ENCODE peak calls at places on chromosomes 16 and 17, in five cellular contexts. E is heart right ventricle, B is BJ, H is foreskin keratinocyte, L is H1. M is an unnamed sample.

GRCh38 chr16:30893082-30893743 is 664 bp downstream of the BCL7C start:
- DNase-seq in E (no peak), L (no peak), B (no peak), H (no peak), M (no peak)

GRCh38 chr16:47779201-47780016 is 318.3 kb downstream of the PHKB start:
- DNase-seq in L (no peak), H (no peak), B (no peak), E (peak), M (peak)

GRCh38 chr16:1992475-1993292 is 2.9 kb downstream of the SYNGR3 start:
- DNase-seq in E (no peak), H (no peak), B (no peak), L (no peak), M (no peak)

GRCh38 chr17:7560172-7561027 is 1.3 kb upstream of the SENP3 start:
- DNase-seq in L (no peak), B (no peak), H (no peak), E (peak), M (peak)

GRCh38 chr16:865026-865425 is 64.5 kb upstream of the GNG13 start:
- DNase-seq in L (no peak), E (no peak), B (no peak), H (no peak), M (no peak)

GRCh38 chr17:6700948-6701307 is 12.2 kb downstream of the SLC13A5 start:
- DNase-seq in B (no peak), E (no peak), H (no peak), L (no peak), M (no peak)

GRCh38 chr17:73141411-73141810 is 23.4 kb upstream of the SSTR2 start:
- DNase-seq in H (no peak), B (no peak), E (no peak), L (no peak), M (no peak)

GRCh38 chr16:54210437-54211081 is 76.0 kb downstream of the IRX3 start:
- DNase-seq in B (no peak), L (no peak), H (no peak), E (no peak), M (no peak)

GRCh38 chr16:86575754-86576557 is 2.4 kb upstream of the FOXL1 start:
- DNase-seq in H (peak), B (peak), E (peak), L (no peak), M (peak)

GRCh38 chr16:10964039-10964890 is 19.9 kb downstream of the CLEC16A start:
- DNase-seq in B (no peak), E (peak), H (no peak), L (no peak), M (peak)

GRCh38 chr17:80449930-80450576 is 26.4 kb downstream of the NPTX1 start:
- DNase-seq in B (no peak), E (no peak), L (no peak), H (no peak), M (no peak)

GRCh38 chr17:78803161-78803845 is 21.2 kb upstream of the CYTH1 start:
- DNase-seq in L (no peak), E (no peak), H (no peak), B (no peak), M (no peak)

GRCh38 chr16:67312450-67313118 is 14.0 kb downstream of the KCTD19 start:
- DNase-seq in L (no peak), H (no peak), B (no peak), E (no peak), M (no peak)

DNA sequence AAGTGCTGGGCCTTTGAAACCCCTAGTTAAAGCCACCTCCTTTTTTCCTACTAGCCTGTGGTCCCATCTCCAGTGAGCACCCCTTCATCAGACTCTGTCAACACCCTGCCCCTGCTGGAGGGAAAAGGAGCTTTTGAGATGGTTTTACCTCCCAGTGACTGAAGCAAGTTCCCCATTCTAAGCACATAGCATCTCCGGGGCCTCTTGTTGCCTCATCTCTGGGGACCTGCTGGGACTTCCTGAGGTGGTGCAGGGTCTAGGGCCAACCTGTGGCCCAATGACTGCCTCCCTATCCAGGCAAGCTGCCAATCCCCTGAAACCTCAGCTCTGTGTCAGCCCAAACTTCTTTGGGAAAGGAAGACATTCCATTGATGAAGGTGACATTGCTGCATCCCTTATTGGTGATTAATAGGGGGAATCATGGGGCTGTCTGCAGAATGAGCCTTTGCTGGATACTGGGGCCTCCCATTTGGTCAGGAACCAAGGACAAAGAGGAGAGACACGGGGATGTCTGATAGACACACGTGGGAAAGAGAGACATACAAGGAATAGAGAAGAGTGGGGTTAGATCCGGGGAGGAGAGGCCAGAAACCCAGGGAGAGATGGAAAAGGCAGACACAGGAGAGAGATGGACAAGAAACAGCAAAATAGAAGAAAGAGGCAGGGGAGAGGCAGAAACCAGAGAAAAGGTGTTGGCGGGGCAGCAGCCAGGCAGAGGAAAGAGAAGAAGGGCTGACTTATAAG is 2.4 kb downstream of the C1QL1 start:
- DNase-seq in B (no peak), L (no peak), H (no peak), E (no peak), M (no peak)
- TF ChIP-seq CTCF in B (no peak), L (no peak), H (no peak), E (no peak), M (no peak)

DNA sequence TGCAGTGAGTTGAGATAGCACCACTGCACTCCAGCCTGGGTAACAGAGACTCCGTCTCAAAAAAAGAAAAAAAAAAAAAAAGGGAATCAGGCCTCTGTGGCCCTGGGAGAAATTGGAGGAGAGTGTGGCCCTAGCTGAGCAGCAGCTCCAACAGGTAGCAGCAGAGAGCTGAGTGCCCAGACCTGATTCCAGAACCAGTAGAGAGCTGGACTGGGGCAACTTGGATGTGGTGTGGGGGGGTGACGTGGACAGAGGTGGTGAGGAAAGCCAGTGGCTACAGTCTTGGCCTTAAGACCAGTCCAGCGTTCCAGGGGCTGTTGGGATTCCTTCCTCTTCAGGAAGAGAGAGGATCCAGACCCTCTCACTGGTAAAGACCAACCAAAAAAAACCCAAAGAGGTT is 1.7 kb downstream of the HSPB9 start:
- DNase-seq in H (no peak), B (no peak), E (no peak), L (no peak), M (no peak)
- TF ChIP-seq CTCF in H (no peak), B (peak), E (no peak), L (peak), M (peak)

GRCh38 chr17:38797828-38798227 is 1.5 kb downstream of the PIP4K2B start:
- DNase-seq in B (no peak), H (no peak), E (no peak), L (no peak), M (no peak)

GRCh38 chr17:38799501-38800236 is at the start of gene PIP4K2B:
- DNase-seq in H (peak), L (peak), B (peak), E (peak), M (peak)

GRCh38 chr17:38800237-38800760 is 943 bp upstream of the PIP4K2B start:
- DNase-seq in L (no peak), B (no peak), E (no peak), H (no peak), M (no peak)

GRCh38 chr17:38797091-38797490 is 2.3 kb downstream of the PIP4K2B start:
- DNase-seq in L (no peak), E (no peak), H (peak), B (no peak), M (no peak)

GRCh38 chr17:38798614-38799500 is 499 bp downstream of the PIP4K2B start:
- DNase-seq in E (peak), L (no peak), B (no peak), H (no peak), M (no peak)
- TF ChIP-seq CTCF in E (no peak), L (no peak), B (no peak), H (peak), M (no peak)

GRCh38 chr17:17414316-17414937 is 62.4 kb upstream of the MED9 start:
- DNase-seq in E (peak), B (peak), L (no peak), H (no peak), M (no peak)

GRCh38 chr17:17416007-17416399 is 60.8 kb upstream of the MED9 start:
- DNase-seq in E (no peak), B (peak), L (no peak), H (no peak), M (no peak)

GRCh38 chr17:17417718-17418151 is 59.1 kb upstream of the MED9 start:
- DNase-seq in H (no peak), L (no peak), E (no peak), B (no peak), M (no peak)

GRCh38 chr17:17415006-17415405 is 61.8 kb upstream of the MED9 start:
- DNase-seq in E (no peak), B (no peak), L (no peak), H (no peak), M (no peak)

GRCh38 chr17:17416400-17417360 is 60.1 kb upstream of the MED9 start:
- DNase-seq in E (peak), H (no peak), L (no peak), B (peak), M (no peak)
- TF ChIP-seq CTCF in E (no peak), H (no peak), L (no peak), B (no peak), M (no peak)

GRCh38 chr17:32588982-32589381 is 102.2 kb downstream of the CDK5R1 start:
- DNase-seq in H (no peak), E (no peak), B (no peak), L (no peak), M (no peak)
- TF ChIP-seq CTCF in H (peak), E (no peak), B (no peak), L (peak), M (no peak)

GRCh38 chr17:57422574-57423164 is 166.3 kb downstream of the MSI2 start:
- DNase-seq in E (peak), L (no peak), B (no peak), H (peak), M (peak)

GRCh38 chr17:57420674-57421392 is 164.5 kb downstream of the MSI2 start:
- DNase-seq in L (no peak), H (no peak), B (no peak), E (no peak), M (no peak)

GRCh38 chr17:57418463-57419246 is 162.3 kb downstream of the MSI2 start:
- DNase-seq in L (no peak), H (no peak), E (no peak), B (no peak), M (no peak)

GRCh38 chr17:57421393-57421717 is 165.0 kb downstream of the MSI2 start:
- DNase-seq in E (no peak), L (no peak), H (no peak), B (no peak), M (no peak)

GRCh38 chr17:57419940-57420522 is 163.7 kb downstream of the MSI2 start:
- DNase-seq in B (no peak), E (no peak), H (no peak), L (no peak), M (no peak)
- TF ChIP-seq CTCF in B (no peak), E (no peak), H (no peak), L (peak), M (no peak)

GRCh38 chr16:27230562-27230991 is 27.3 kb downstream of the KDM8 start:
- DNase-seq in L (no peak), B (no peak), E (no peak), H (no peak), M (no peak)
- TF ChIP-seq CTCF in L (no peak), B (no peak), E (peak), H (peak), M (no peak)

GRCh38 chr16:23137818-23138217 is 11.4 kb downstream of the USP31 start:
- DNase-seq in L (no peak), H (no peak), E (no peak), B (no peak), M (no peak)

GRCh38 chr16:23140082-23140481 is 9.2 kb downstream of the USP31 start:
- DNase-seq in H (no peak), L (no peak), B (no peak), E (no peak), M (no peak)

GRCh38 chr16:23134274-23134673 is 15.0 kb downstream of the USP31 start:
- DNase-seq in H (no peak), L (no peak), B (no peak), E (peak), M (no peak)

GRCh38 chr16:23141033-23141432 is 8.2 kb downstream of the USP31 start:
- DNase-seq in B (no peak), H (no peak), L (no peak), E (no peak), M (no peak)

DNA sequence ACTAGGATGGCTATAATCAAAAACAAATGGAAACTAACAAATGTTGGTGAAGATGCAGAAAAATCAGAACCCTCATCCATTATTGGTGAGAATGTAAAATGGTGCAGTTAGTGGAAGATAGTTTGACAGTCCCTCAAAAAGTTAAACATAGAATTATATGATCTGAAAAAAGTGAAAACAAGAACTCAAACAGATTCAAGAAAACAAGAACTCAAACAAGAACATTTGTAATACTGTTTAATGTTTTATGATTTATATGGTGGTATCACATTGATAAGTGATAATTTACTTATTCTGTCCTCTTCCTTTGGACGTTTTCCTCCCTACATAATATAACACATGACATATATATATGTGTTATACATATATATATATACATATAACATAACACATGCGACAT is 12.0 kb downstream of the USP31 start:
- DNase-seq in L (no peak), H (no peak), E (no peak), B (no peak), M (no peak)
- TF ChIP-seq CTCF in L (no peak), H (no peak), E (no peak), B (no peak), M (no peak)

DNA sequence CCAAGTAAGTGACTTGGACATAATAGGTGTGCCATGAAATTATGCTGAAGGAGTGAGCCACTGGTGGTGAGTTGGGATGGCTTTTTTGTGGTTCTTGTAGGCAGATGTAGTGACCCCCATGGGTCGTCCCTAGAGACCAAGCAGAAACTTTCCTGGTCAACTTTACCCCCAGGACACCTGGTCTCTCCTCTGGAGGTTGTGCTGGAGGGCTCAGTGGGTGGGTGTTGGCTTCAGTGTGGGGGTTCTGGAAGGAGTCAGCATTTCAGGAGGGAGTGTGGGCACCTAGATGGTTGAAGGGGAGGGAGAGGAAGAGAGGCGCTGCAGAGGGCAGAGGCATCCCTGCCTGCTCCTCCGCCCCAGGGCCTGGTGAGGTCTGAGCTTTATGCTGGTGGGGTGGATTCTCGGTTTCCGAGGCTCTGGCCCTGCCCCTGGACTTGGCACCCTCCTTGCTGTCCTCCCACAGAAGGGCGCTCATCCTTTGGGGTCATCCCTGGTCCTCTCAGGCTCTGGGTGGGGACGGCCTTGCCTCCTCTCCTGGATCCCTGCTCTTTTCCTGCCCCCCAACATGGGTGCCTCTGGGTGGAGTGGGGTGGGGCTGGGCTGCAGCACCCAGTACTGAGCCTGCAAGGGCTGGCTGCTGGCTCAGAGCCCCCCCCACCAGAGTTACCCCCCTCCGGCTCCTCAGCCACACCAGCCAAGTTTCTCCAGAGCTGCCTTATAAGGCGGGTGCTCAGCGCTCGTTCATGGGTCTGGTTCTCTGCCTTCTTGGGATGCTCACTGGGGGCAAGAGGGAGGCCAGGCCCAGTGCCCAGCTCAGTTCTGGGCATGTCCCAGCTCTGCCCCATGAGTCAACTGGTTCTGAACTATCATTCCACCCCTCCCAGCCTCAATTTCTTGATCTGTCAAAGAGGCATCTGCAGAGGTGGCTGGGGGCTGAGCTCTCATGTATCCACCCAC is 266.8 kb downstream of the SEC14L1 start:
- DNase-seq in B (no peak), H (no peak), E (no peak), L (no peak), M (no peak)
- TF ChIP-seq CTCF in B (no peak), H (no peak), E (no peak), L (no peak), M (no peak)

GRCh38 chr17:82294086-82294773 is 20.7 kb upstream of the CSNK1D start:
- DNase-seq in H (no peak), B (no peak), L (no peak), E (no peak), M (no peak)

GRCh38 chr17:82289822-82290541 is 16.5 kb upstream of the CSNK1D start:
- DNase-seq in H (no peak), L (no peak), E (no peak), B (no peak), M (no peak)

GRCh38 chr17:82291582-82292250 is 18.2 kb upstream of the CSNK1D start:
- DNase-seq in H (no peak), E (no peak), B (no peak), L (no peak), M (no peak)

GRCh38 chr17:82295472-82295814 is 21.9 kb upstream of the CSNK1D start:
- DNase-seq in H (no peak), L (no peak), B (no peak), E (no peak), M (no peak)

DNA sequence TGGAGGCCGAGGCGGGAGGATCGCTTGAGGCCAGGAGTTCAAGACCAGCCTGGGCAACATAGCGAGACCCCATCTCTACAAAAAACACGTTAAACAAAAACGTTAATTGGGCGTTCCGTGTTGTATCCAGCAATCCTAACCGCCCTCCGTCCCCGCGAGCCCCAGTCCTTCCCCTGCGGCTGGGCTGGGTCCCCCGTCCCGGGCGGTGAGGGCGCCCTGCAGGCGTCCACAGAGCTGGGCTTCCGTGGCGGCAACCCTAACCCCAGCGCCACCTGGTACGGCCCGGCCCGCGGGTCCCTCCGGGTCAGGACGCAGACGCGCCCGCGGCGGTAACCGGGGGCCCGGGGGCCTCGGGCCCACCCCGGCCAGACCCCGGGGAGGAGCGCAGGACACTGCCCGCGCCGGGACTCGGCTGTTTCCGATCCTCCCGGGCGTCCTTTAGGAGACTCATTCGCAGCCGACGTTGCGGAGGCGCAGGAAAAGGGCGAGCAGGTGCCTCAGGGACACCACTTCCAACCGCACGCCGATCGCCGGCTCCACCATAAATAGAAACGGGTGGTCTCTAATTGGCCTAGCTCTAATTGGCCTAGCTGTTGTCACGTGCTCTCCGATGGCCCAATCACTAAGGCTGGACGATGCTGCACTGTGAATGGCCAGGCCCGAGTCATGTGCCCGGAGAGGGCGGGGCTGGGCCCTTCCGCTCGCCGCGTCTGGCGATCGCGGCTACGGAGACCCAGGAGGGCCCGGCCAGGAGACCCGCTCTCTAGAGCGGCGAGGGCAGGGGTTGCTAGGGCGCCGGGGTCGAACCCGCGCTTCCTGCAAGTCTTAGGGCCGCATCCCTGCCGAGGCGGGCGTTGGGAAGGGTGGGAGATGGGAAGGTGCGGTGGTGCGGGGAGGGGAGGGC is 19.0 kb upstream of the CSNK1D start:
- DNase-seq in L (peak), H (peak), E (peak), B (peak), M (peak)
- TF ChIP-seq CTCF in L (no peak), H (no peak), E (no peak), B (no peak), M (no peak)